ENCODE peak calls at places on chromosomes 3 and 15, in five cellular contexts. C is natural killer cell, A is cardiac fibroblast, H is neural progenitor cell, L is fibroblast of lung. B is an unnamed sample.

GRCh38 chr15:60396964-60397771 is 618 bp downstream of the ANXA2 start:
- DNase-seq in C (peak), A (peak), H (peak), L (peak), B (peak)

GRCh38 chr3:18124501-18124900 is 300.6 kb downstream of the SATB1 start:
- DNase-seq in C (no peak), A (peak), H (no peak), L (peak), B (no peak)

GRCh38 chr15:39191871-39192281 is 389.0 kb upstream of the THBS1 start:
- DNase-seq in C (no peak), A (peak), H (no peak), L (no peak), B (no peak)

GRCh38 chr3:48756640-48757039 is 39.6 kb upstream of the IP6K2 start:
- DNase-seq in C (no peak), A (no peak), H (no peak), L (no peak), B (no peak)

GRCh38 chr15:99137111-99137546 is 32.2 kb downstream of the SYNM start:
- DNase-seq in C (no peak), A (no peak), H (no peak), L (no peak), B (no peak)

GRCh38 chr3:37136067-37136466 is 38.3 kb downstream of the LRRFIP2 start:
- DNase-seq in C (no peak), A (no peak), H (no peak), L (peak), B (no peak)

GRCh38 chr15:29087521-29088285 is 181.9 kb downstream of the NSMCE3 start:
- DNase-seq in C (no peak), A (no peak), H (no peak), L (no peak), B (no peak)

GRCh38 chr3:15023249-15023648 is 41.9 kb downstream of the MRPS25 start:
- DNase-seq in C (no peak), A (no peak), H (no peak), L (no peak), B (no peak)

GRCh38 chr15:79004336-79004735 is 59.5 kb upstream of the CTSH start:
- DNase-seq in C (no peak), A (peak), H (no peak), L (peak), B (peak)

GRCh38 chr3:1561397-1561796 is 468.6 kb downstream of the CNTN6 start:
- DNase-seq in C (no peak), A (no peak), H (no peak), L (no peak), B (no peak)

GRCh38 chr3:127288921-127289645 is 1.2 kb upstream of the PRR20G start:
- DNase-seq in C (no peak), A (no peak), H (no peak), L (no peak), B (no peak)

GRCh38 chr3:112140584-112140983 is 7.5 kb upstream of the GCSAM start:
- DNase-seq in C (no peak), A (no peak), H (no peak), L (no peak), B (no peak)

GRCh38 chr3:62032738-62033137 is 340.6 kb downstream of the FEZF2 start:
- DNase-seq in C (no peak), A (no peak), H (no peak), L (no peak), B (no peak)

GRCh38 chr3:46208167-46208704 is at the start of gene CCR1:
- DNase-seq in C (peak), A (peak), H (peak), L (peak), B (no peak)

GRCh38 chr15:66633346-66633745 is 67.5 kb upstream of the LCTL start:
- DNase-seq in C (no peak), A (no peak), H (no peak), L (no peak), B (no peak)

GRCh38 chr3:140459462-140459861 is 218.4 kb upstream of the TRIM42 start:
- DNase-seq in C (no peak), A (no peak), H (no peak), L (no peak), B (no peak)

GRCh38 chr15:41936649-41937567 is 35.4 kb downstream of the EHD4 start:
- DNase-seq in C (peak), A (peak), H (no peak), L (no peak), B (no peak)

GRCh38 chr3:101722394-101723173 is 1.8 kb upstream of the CEP97 start:
- DNase-seq in C (no peak), A (no peak), H (no peak), L (no peak), B (no peak)

GRCh38 chr3:22117751-22118346 is 366.8 kb upstream of the ZNF385D start:
- DNase-seq in C (no peak), A (peak), H (peak), L (peak), B (no peak)

GRCh38 chr3:10423171-10423882 is 82.1 kb downstream of the ATP2B2 start:
- DNase-seq in C (no peak), A (no peak), H (peak), L (no peak), B (no peak)
- TF ChIP-seq CTCF in C (no peak), A (no peak), H (peak), L (no peak), B (no peak)

DNA sequence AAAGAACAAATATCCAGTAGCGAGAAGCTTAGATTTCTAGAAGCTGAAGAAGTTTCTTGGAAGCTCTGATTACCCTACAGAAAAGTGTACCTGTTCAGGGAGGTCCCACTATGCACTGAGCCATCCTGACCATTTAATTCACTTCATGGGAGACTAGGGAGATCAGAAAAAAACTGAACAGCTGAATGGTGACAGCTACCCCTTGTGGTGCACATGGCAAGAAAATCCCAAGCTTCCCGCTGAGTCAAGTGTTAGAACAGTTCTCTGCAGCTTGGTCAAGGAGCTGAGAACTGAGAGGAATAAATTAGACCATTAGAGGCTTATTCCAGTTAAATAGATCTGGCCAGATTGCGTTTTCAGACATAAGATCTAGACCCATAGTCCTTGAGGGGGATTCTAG is 197.2 kb upstream of the VEPH1 start:
- DNase-seq in C (no peak), A (peak), H (peak), L (no peak), B (no peak)
- TF ChIP-seq CTCF in C (no peak), A (peak), H (no peak), L (no peak), B (no peak)

GRCh38 chr15:65249641-65250040 is 37.0 kb downstream of the PARP16 start:
- DNase-seq in C (no peak), A (no peak), H (no peak), L (no peak), B (no peak)
- TF ChIP-seq CTCF in C (no peak), A (no peak), H (no peak), L (no peak), B (no peak)

DNA sequence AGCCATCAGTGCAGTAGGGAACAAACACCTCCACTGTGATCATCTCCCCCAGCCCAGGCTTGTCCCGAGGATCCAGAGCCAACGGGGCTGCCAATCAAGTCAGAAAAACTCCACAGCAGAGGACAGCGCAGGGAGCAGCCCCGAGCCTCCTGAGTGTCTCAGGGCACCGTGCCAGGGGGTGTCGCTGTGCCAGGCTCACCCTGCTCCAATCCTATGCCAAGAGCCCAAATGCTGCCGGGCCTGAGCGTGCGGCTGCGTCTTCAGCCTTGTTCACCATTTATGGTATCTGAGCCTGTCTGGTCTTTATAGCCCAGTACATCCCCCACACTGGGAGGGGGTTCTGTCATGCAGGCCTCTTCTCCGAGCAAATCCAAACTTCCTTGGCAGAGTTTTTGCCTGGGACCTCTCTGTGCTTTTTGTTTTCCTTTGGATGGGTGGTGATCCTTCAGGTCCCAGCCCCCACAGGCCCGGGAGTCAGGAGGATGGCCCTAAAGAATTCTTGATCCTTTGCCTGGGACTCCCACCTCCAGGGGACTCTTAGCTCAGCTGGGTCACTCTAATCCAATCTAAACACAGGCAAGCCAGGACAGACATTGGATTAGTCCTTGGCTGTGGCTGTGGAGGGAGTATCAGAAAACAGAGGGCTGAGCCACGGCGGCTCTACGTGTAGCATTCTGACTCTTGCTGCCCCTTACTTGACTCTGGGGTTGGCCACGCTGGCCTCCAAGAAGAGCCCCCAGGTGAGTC is 135.1 kb upstream of the HACD2 start:
- DNase-seq in C (no peak), A (no peak), H (no peak), L (no peak), B (no peak)
- TF ChIP-seq CTCF in C (no peak), A (no peak), H (no peak), L (no peak), B (no peak)

GRCh38 chr3:133574260-133574881 is 885 bp downstream of the CDV3 start:
- DNase-seq in C (peak), A (peak), H (peak), L (peak), B (peak)
- TF ChIP-seq CTCF in C (no peak), A (no peak), H (peak), L (peak), B (no peak)

DNA sequence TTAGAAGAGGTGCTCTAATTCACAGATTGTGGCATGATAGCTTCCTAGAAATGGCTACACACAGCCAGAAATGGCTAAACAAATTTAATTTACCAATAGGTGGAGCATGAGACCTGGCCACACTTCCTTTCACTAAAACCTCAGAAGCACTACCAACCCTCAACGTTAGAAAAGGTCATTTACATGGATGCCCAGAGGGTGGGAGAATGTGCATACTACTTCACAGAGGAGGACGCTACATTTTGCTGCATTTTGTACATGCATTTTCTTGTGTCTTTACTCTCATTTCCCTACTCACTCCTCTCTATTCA is 40.2 kb downstream of the C2CD4B start:
- DNase-seq in C (no peak), A (peak), H (no peak), L (no peak), B (no peak)
- TF ChIP-seq CTCF in C (no peak), A (no peak), H (no peak), L (no peak), B (no peak)

GRCh38 chr15:65248506-65248905 is 37.2 kb upstream of the CILP start:
- DNase-seq in C (no peak), A (no peak), H (peak), L (no peak), B (no peak)

GRCh38 chr15:65246939-65247338 is 35.7 kb upstream of the CILP start:
- DNase-seq in C (no peak), A (no peak), H (no peak), L (no peak), B (no peak)

GRCh38 chr15:65245096-65245849 is 34.0 kb upstream of the CILP start:
- DNase-seq in C (no peak), A (peak), H (no peak), L (peak), B (no peak)

GRCh38 chr15:65246026-65246714 is 34.9 kb upstream of the CILP start:
- DNase-seq in C (no peak), A (no peak), H (no peak), L (no peak), B (no peak)

DNA sequence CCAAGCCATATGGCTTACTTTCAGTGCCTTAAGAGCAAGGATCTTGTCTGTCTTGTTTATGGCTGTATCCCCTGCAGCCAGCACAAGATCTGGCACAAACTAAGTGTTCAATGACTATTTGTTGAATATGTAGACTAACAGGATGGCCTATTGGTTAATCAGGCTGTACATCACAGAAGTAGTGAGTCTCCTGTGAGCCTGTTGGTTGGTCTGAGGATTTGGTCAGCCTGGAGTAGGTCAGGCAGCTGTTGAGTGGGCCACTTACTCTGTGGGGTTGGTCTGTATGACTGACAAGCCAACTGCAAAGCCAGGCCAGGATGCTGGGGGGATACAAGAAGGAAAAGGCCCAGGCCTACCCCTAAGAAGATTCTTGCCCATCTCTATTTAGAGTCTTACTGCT is 33.4 kb upstream of the CILP start:
- DNase-seq in C (no peak), A (peak), H (no peak), L (no peak), B (no peak)
- TF ChIP-seq CTCF in C (no peak), A (no peak), H (no peak), L (no peak), B (no peak)

GRCh38 chr3:41418961-41419691 is 219.8 kb downstream of the CTNNB1 start:
- DNase-seq in C (peak), A (peak), H (peak), L (peak), B (no peak)
- TF ChIP-seq CTCF in C (no peak), A (peak), H (no peak), L (no peak), B (no peak)

B was measured in activated B cell treated with CpG ODN at 0.5 μM for 24 hours.